ENCODE peak calls at places on chromosomes 4 and X, in six cellular contexts. One of them, this sample, is unnamed.

GRCh38 chrX:129930941-129931410 is 25.0 kb downstream of the UTP14A start:
- DNase-seq in HCEC 1CT: no peak
- DNase-seq in NCI-H774: no peak
- DNase-seq in NCI-H1417 treated with DMSO at 0.1 percent for 48 hours: no peak
- DNase-seq in right cardiac atrium: peak
- DNase-seq in AG08395: no peak
- DNase-seq in this sample: no peak

GRCh38 chr4:99587803-99588202 is 13.2 kb downstream of the MTTP start:
- DNase-seq in HCEC 1CT: no peak
- DNase-seq in NCI-H774: no peak
- DNase-seq in NCI-H1417 treated with DMSO at 0.1 percent for 48 hours: no peak
- DNase-seq in right cardiac atrium: no peak
- DNase-seq in AG08395: no peak
- DNase-seq in this sample: no peak

GRCh38 chr4:26197018-26197779 is 123.6 kb upstream of the RBPJ start:
- DNase-seq in HCEC 1CT: peak
- DNase-seq in NCI-H774: no peak
- DNase-seq in NCI-H1417 treated with DMSO at 0.1 percent for 48 hours: no peak
- DNase-seq in right cardiac atrium: peak
- DNase-seq in AG08395: peak
- DNase-seq in this sample: no peak

GRCh38 chrX:136193771-136194170 is 46.4 kb downstream of the FHL1 start:
- DNase-seq in HCEC 1CT: no peak
- DNase-seq in NCI-H774: no peak
- DNase-seq in NCI-H1417 treated with DMSO at 0.1 percent for 48 hours: no peak
- DNase-seq in right cardiac atrium: peak
- DNase-seq in AG08395: no peak
- DNase-seq in this sample: no peak

GRCh38 chr4:95091272-95091671 is 333.5 kb downstream of the BMPR1B start:
- DNase-seq in HCEC 1CT: no peak
- DNase-seq in NCI-H774: no peak
- DNase-seq in NCI-H1417 treated with DMSO at 0.1 percent for 48 hours: no peak
- DNase-seq in right cardiac atrium: no peak
- DNase-seq in AG08395: no peak
- DNase-seq in this sample: no peak

GRCh38 chrX:153557618-153558017 is 40.2 kb downstream of the ATP2B3 start:
- DNase-seq in HCEC 1CT: no peak
- DNase-seq in NCI-H774: no peak
- DNase-seq in NCI-H1417 treated with DMSO at 0.1 percent for 48 hours: no peak
- DNase-seq in right cardiac atrium: peak
- DNase-seq in AG08395: no peak
- DNase-seq in this sample: no peak

GRCh38 chr4:10157478-10158354 is 41.1 kb upstream of the WDR1 start:
- DNase-seq in HCEC 1CT: peak
- DNase-seq in NCI-H774: peak
- DNase-seq in NCI-H1417 treated with DMSO at 0.1 percent for 48 hours: no peak
- DNase-seq in right cardiac atrium: peak
- DNase-seq in AG08395: peak
- DNase-seq in this sample: peak

GRCh38 chr4:88803600-88804096 is 106.0 kb upstream of the NAP1L5 start:
- DNase-seq in HCEC 1CT: peak
- DNase-seq in NCI-H774: no peak
- DNase-seq in NCI-H1417 treated with DMSO at 0.1 percent for 48 hours: no peak
- DNase-seq in right cardiac atrium: peak
- DNase-seq in AG08395: peak
- DNase-seq in this sample: no peak

GRCh38 chr4:78481180-78481579 is 70.4 kb upstream of the ANXA3 start:
- DNase-seq in HCEC 1CT: peak
- DNase-seq in NCI-H774: no peak
- DNase-seq in NCI-H1417 treated with DMSO at 0.1 percent for 48 hours: no peak
- DNase-seq in right cardiac atrium: no peak
- DNase-seq in AG08395: peak
- DNase-seq in this sample: no peak

GRCh38 chr4:186657766-186658165 is 65.9 kb downstream of the FAT1 start:
- DNase-seq in HCEC 1CT: no peak
- DNase-seq in NCI-H774: no peak
- DNase-seq in NCI-H1417 treated with DMSO at 0.1 percent for 48 hours: no peak
- DNase-seq in right cardiac atrium: no peak
- DNase-seq in AG08395: no peak
- DNase-seq in this sample: no peak

GRCh38 chr4:70306101-70306500 is 28.7 kb upstream of the CABS1 start:
- DNase-seq in HCEC 1CT: no peak
- DNase-seq in NCI-H774: no peak
- DNase-seq in NCI-H1417 treated with DMSO at 0.1 percent for 48 hours: no peak
- DNase-seq in right cardiac atrium: no peak
- DNase-seq in AG08395: no peak
- DNase-seq in this sample: no peak

GRCh38 chr4:144584428-144584827 is 61.5 kb upstream of the HHIP start:
- DNase-seq in HCEC 1CT: no peak
- DNase-seq in NCI-H774: no peak
- DNase-seq in NCI-H1417 treated with DMSO at 0.1 percent for 48 hours: no peak
- DNase-seq in right cardiac atrium: no peak
- DNase-seq in AG08395: no peak
- DNase-seq in this sample: no peak

GRCh38 chr4:37439809-37440518 is 195.4 kb downstream of the NWD2 start:
- DNase-seq in HCEC 1CT: no peak
- DNase-seq in NCI-H774: no peak
- DNase-seq in NCI-H1417 treated with DMSO at 0.1 percent for 48 hours: no peak
- DNase-seq in right cardiac atrium: no peak
- DNase-seq in AG08395: no peak
- DNase-seq in this sample: no peak

GRCh38 chr4:120466429-120466828 is 399.8 kb upstream of the MAD2L1 start:
- DNase-seq in HCEC 1CT: no peak
- DNase-seq in NCI-H774: no peak
- DNase-seq in NCI-H1417 treated with DMSO at 0.1 percent for 48 hours: no peak
- DNase-seq in right cardiac atrium: no peak
- DNase-seq in AG08395: no peak
- DNase-seq in this sample: no peak

GRCh38 chr4:105158837-105159236 is 12.2 kb downstream of the TET2 start:
- DNase-seq in HCEC 1CT: peak
- DNase-seq in NCI-H774: no peak
- DNase-seq in NCI-H1417 treated with DMSO at 0.1 percent for 48 hours: no peak
- DNase-seq in right cardiac atrium: peak
- DNase-seq in AG08395: peak
- DNase-seq in this sample: no peak

GRCh38 chr4:141540643-141541042 is 95.7 kb upstream of the IL15 start:
- DNase-seq in HCEC 1CT: no peak
- DNase-seq in NCI-H774: no peak
- DNase-seq in NCI-H1417 treated with DMSO at 0.1 percent for 48 hours: no peak
- DNase-seq in right cardiac atrium: no peak
- DNase-seq in AG08395: no peak
- DNase-seq in this sample: no peak

GRCh38 chr4:76896731-76897521 is 1.0 kb downstream of the SOWAHB start:
- DNase-seq in HCEC 1CT: no peak
- DNase-seq in NCI-H774: peak
- DNase-seq in NCI-H1417 treated with DMSO at 0.1 percent for 48 hours: peak
- DNase-seq in right cardiac atrium: peak
- DNase-seq in AG08395: peak
- DNase-seq in this sample: peak

GRCh38 chr4:25970691-25971427 is 56.8 kb downstream of the SMIM20 start:
- DNase-seq in HCEC 1CT: no peak
- DNase-seq in NCI-H774: no peak
- DNase-seq in NCI-H1417 treated with DMSO at 0.1 percent for 48 hours: no peak
- DNase-seq in right cardiac atrium: no peak
- DNase-seq in AG08395: no peak
- DNase-seq in this sample: no peak

GRCh38 chr4:80036949-80037348 is 36.1 kb downstream of the ANTXR2 start:
- DNase-seq in HCEC 1CT: peak
- DNase-seq in NCI-H774: no peak
- DNase-seq in NCI-H1417 treated with DMSO at 0.1 percent for 48 hours: no peak
- DNase-seq in right cardiac atrium: no peak
- DNase-seq in AG08395: peak
- DNase-seq in this sample: no peak

GRCh38 chr4:123481034-123481433 is 84.4 kb downstream of the SPRY1 start:
- DNase-seq in HCEC 1CT: peak
- DNase-seq in NCI-H774: no peak
- DNase-seq in NCI-H1417 treated with DMSO at 0.1 percent for 48 hours: no peak
- DNase-seq in right cardiac atrium: no peak
- DNase-seq in AG08395: peak
- DNase-seq in this sample: no peak

GRCh38 chrX:77527233-77528001 is 80.2 kb downstream of the FGF16 start:
- DNase-seq in HCEC 1CT: no peak
- DNase-seq in NCI-H774: no peak
- DNase-seq in NCI-H1417 treated with DMSO at 0.1 percent for 48 hours: no peak
- DNase-seq in right cardiac atrium: peak
- DNase-seq in AG08395: no peak
- DNase-seq in this sample: peak

GRCh38 chr4:47002593-47002992 is 9.2 kb upstream of the GABRA4 start:
- DNase-seq in HCEC 1CT: peak
- DNase-seq in NCI-H774: no peak
- DNase-seq in NCI-H1417 treated with DMSO at 0.1 percent for 48 hours: no peak
- DNase-seq in right cardiac atrium: no peak
- DNase-seq in AG08395: no peak
- DNase-seq in this sample: no peak

GRCh38 chr4:141686146-141686775 is 49.9 kb downstream of the IL15 start:
- DNase-seq in HCEC 1CT: peak
- DNase-seq in NCI-H774: no peak
- DNase-seq in NCI-H1417 treated with DMSO at 0.1 percent for 48 hours: no peak
- DNase-seq in right cardiac atrium: no peak
- DNase-seq in AG08395: no peak
- DNase-seq in this sample: no peak

GRCh38 chr4:25449270-25449669 is 72.2 kb downstream of the ANAPC4 start:
- DNase-seq in HCEC 1CT: no peak
- DNase-seq in NCI-H774: no peak
- DNase-seq in NCI-H1417 treated with DMSO at 0.1 percent for 48 hours: no peak
- DNase-seq in right cardiac atrium: no peak
- DNase-seq in AG08395: no peak
- DNase-seq in this sample: no peak

GRCh38 chr4:8509311-8509950 is 68.9 kb downstream of the TRMT44 start:
- DNase-seq in HCEC 1CT: no peak
- DNase-seq in NCI-H774: no peak
- DNase-seq in NCI-H1417 treated with DMSO at 0.1 percent for 48 hours: no peak
- DNase-seq in right cardiac atrium: no peak
- DNase-seq in AG08395: no peak
- DNase-seq in this sample: no peak

GRCh38 chr4:105092356-105092755 is 54.3 kb upstream of the TET2 start:
- DNase-seq in HCEC 1CT: peak
- DNase-seq in NCI-H774: no peak
- DNase-seq in NCI-H1417 treated with DMSO at 0.1 percent for 48 hours: no peak
- DNase-seq in right cardiac atrium: no peak
- DNase-seq in AG08395: peak
- DNase-seq in this sample: no peak

GRCh38 chr4:155079866-155080265 is 128.6 kb upstream of the NPY2R start:
- DNase-seq in HCEC 1CT: peak
- DNase-seq in NCI-H774: no peak
- DNase-seq in NCI-H1417 treated with DMSO at 0.1 percent for 48 hours: no peak
- DNase-seq in right cardiac atrium: no peak
- DNase-seq in AG08395: no peak
- DNase-seq in this sample: no peak

GRCh38 chrX:21225643-21226042 is 148.6 kb upstream of the CNKSR2 start:
- DNase-seq in HCEC 1CT: peak
- DNase-seq in NCI-H774: no peak
- DNase-seq in NCI-H1417 treated with DMSO at 0.1 percent for 48 hours: no peak
- DNase-seq in right cardiac atrium: no peak
- DNase-seq in AG08395: peak
- DNase-seq in this sample: no peak

GRCh38 chr4:145954924-145955339 is 16.3 kb upstream of the ZNF827 start:
- DNase-seq in HCEC 1CT: peak
- DNase-seq in NCI-H774: no peak
- DNase-seq in NCI-H1417 treated with DMSO at 0.1 percent for 48 hours: no peak
- DNase-seq in right cardiac atrium: no peak
- DNase-seq in AG08395: peak
- DNase-seq in this sample: no peak

This sample was measured in left ventricle myocardium inferior.